ENCODE peak calls at places on chromosomes 12 and 14, in six cellular contexts. One of them, this sample, is unnamed.
A peak's percentile ranks its signal among the peaks of the same experiment; 100 is the strongest.

GRCh38 chr14:68541128-68541896 is 251.6 kb downstream of the ZFP36L1 start:
- DNase-seq in BE2C: no peak
- DNase-seq in HCT116: no peak
- DNase-seq in psoas muscle: no peak
- DNase-seq in foreskin keratinocyte: no peak
- DNase-seq in endodermal cell: no peak
- DNase-seq in this sample: no peak

GRCh38 chr12:49345048-49345839 is 1.4 kb upstream of the DNAJC22 start:
- DNase-seq in BE2C: peak; percentile 91
- DNase-seq in HCT116: no peak
- DNase-seq in psoas muscle: no peak
- DNase-seq in foreskin keratinocyte: no peak
- DNase-seq in endodermal cell: peak; percentile 88
- DNase-seq in this sample: no peak

GRCh38 chr12:98296462-98297079 is 218.8 kb upstream of the TMPO start:
- DNase-seq in BE2C: no peak
- DNase-seq in HCT116: no peak
- DNase-seq in psoas muscle: no peak
- DNase-seq in foreskin keratinocyte: peak; percentile 20
- DNase-seq in endodermal cell: peak; percentile 86
- DNase-seq in this sample: no peak

GRCh38 chr12:121838096-121838495 is 20.6 kb downstream of the HPD start:
- DNase-seq in BE2C: no peak
- DNase-seq in HCT116: no peak
- DNase-seq in psoas muscle: no peak
- DNase-seq in foreskin keratinocyte: no peak
- DNase-seq in endodermal cell: peak; percentile 48
- DNase-seq in this sample: no peak

GRCh38 chr14:24876996-24877395 is 173.0 kb downstream of the STXBP6 start:
- DNase-seq in BE2C: no peak
- DNase-seq in HCT116: no peak
- DNase-seq in psoas muscle: no peak
- DNase-seq in foreskin keratinocyte: no peak
- DNase-seq in endodermal cell: no peak
- DNase-seq in this sample: no peak

GRCh38 chr14:91509878-91510170 is 286 bp downstream of the PPP4R3A start:
- DNase-seq in BE2C: no peak
- DNase-seq in HCT116: no peak
- DNase-seq in psoas muscle: no peak
- DNase-seq in foreskin keratinocyte: no peak
- DNase-seq in endodermal cell: no peak
- DNase-seq in this sample: no peak

GRCh38 chr14:53035796-53036195 is 84.9 kb upstream of the FERMT2 start:
- DNase-seq in BE2C: no peak
- DNase-seq in HCT116: no peak
- DNase-seq in psoas muscle: no peak
- DNase-seq in foreskin keratinocyte: no peak
- DNase-seq in endodermal cell: no peak
- DNase-seq in this sample: no peak

GRCh38 chr12:95323204-95323603 is 105.6 kb downstream of the VEZT start:
- DNase-seq in BE2C: no peak
- DNase-seq in HCT116: no peak
- DNase-seq in psoas muscle: no peak
- DNase-seq in foreskin keratinocyte: no peak
- DNase-seq in endodermal cell: no peak
- DNase-seq in this sample: no peak

GRCh38 chr12:121630791-121631190 is 4.5 kb downstream of the ORAI1 start:
- DNase-seq in BE2C: no peak
- DNase-seq in HCT116: no peak
- DNase-seq in psoas muscle: no peak
- DNase-seq in foreskin keratinocyte: no peak
- DNase-seq in endodermal cell: no peak
- DNase-seq in this sample: no peak

DNA sequence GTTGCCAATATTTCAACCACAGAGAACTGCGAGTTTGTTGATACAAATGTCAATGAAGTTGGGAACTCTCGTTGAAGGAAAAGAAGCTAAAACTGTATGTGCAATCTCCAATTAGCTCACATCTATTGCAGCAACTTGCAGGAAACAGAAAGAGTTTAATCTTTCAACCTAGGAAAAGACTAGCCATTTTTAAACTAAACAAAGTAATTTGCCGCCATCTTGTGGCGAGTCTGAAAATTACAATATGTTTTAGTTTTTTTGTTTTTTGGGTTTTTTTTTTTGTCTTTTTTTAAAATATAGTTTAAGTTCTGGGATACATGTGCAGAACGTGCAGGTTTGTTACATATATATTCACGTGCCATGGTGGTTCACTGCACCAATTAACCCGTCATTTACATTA is 131.2 kb upstream of the FOXG1 start:
- DNase-seq in BE2C: no peak
- DNase-seq in HCT116: peak; percentile 3
- DNase-seq in psoas muscle: no peak
- DNase-seq in foreskin keratinocyte: peak; percentile 22
- DNase-seq in endodermal cell: no peak
- DNase-seq in this sample: no peak
- TF ChIP-seq CTCF in BE2C: peak; percentile 32
- TF ChIP-seq CTCF in HCT116: no peak
- TF ChIP-seq CTCF in psoas muscle: peak; percentile 36
- TF ChIP-seq CTCF in foreskin keratinocyte: peak; percentile 64
- TF ChIP-seq CTCF in endodermal cell: peak; percentile 78
- TF ChIP-seq CTCF in this sample: peak; percentile 36

GRCh38 chr12:4584896-4585295 is 22.9 kb downstream of the DYRK4 start:
- DNase-seq in BE2C: no peak
- DNase-seq in HCT116: no peak
- DNase-seq in psoas muscle: no peak
- DNase-seq in foreskin keratinocyte: no peak
- DNase-seq in endodermal cell: peak; percentile 66
- DNase-seq in this sample: no peak

GRCh38 chr12:4584281-4584680 is 22.3 kb downstream of the DYRK4 start:
- DNase-seq in BE2C: no peak
- DNase-seq in HCT116: no peak
- DNase-seq in psoas muscle: no peak
- DNase-seq in foreskin keratinocyte: no peak
- DNase-seq in endodermal cell: no peak
- DNase-seq in this sample: no peak

GRCh38 chr12:4580165-4580773 is 18.3 kb downstream of the DYRK4 start:
- DNase-seq in BE2C: no peak
- DNase-seq in HCT116: no peak
- DNase-seq in psoas muscle: no peak
- DNase-seq in foreskin keratinocyte: no peak
- DNase-seq in endodermal cell: no peak
- DNase-seq in this sample: no peak

GRCh38 chr12:4579305-4580097 is 17.5 kb downstream of the DYRK4 start:
- DNase-seq in BE2C: peak; percentile 29
- DNase-seq in HCT116: no peak
- DNase-seq in psoas muscle: no peak
- DNase-seq in foreskin keratinocyte: no peak
- DNase-seq in endodermal cell: peak; percentile 70
- DNase-seq in this sample: no peak
- TF ChIP-seq CTCF in BE2C: peak; percentile 58
- TF ChIP-seq CTCF in HCT116: no peak
- TF ChIP-seq CTCF in psoas muscle: no peak
- TF ChIP-seq CTCF in foreskin keratinocyte: peak; percentile 19
- TF ChIP-seq CTCF in endodermal cell: peak; percentile 73
- TF ChIP-seq CTCF in this sample: peak; percentile 30

GRCh38 chr14:95359974-95360826 is 40.5 kb upstream of the CLMN start:
- DNase-seq in BE2C: no peak
- DNase-seq in HCT116: no peak
- DNase-seq in psoas muscle: no peak
- DNase-seq in foreskin keratinocyte: no peak
- DNase-seq in endodermal cell: peak; percentile 83
- DNase-seq in this sample: no peak
- TF ChIP-seq CTCF in BE2C: no peak
- TF ChIP-seq CTCF in HCT116: no peak
- TF ChIP-seq CTCF in psoas muscle: no peak
- TF ChIP-seq CTCF in foreskin keratinocyte: no peak
- TF ChIP-seq CTCF in endodermal cell: peak; percentile 39
- TF ChIP-seq CTCF in this sample: no peak

GRCh38 chr12:64682572-64683277 is 72.4 kb downstream of the RASSF3 start:
- DNase-seq in BE2C: peak; percentile 69
- DNase-seq in HCT116: no peak
- DNase-seq in psoas muscle: no peak
- DNase-seq in foreskin keratinocyte: no peak
- DNase-seq in endodermal cell: peak; percentile 91
- DNase-seq in this sample: no peak
- TF ChIP-seq CTCF in BE2C: no peak
- TF ChIP-seq CTCF in HCT116: no peak
- TF ChIP-seq CTCF in psoas muscle: no peak
- TF ChIP-seq CTCF in foreskin keratinocyte: no peak
- TF ChIP-seq CTCF in endodermal cell: no peak
- TF ChIP-seq CTCF in this sample: no peak

DNA sequence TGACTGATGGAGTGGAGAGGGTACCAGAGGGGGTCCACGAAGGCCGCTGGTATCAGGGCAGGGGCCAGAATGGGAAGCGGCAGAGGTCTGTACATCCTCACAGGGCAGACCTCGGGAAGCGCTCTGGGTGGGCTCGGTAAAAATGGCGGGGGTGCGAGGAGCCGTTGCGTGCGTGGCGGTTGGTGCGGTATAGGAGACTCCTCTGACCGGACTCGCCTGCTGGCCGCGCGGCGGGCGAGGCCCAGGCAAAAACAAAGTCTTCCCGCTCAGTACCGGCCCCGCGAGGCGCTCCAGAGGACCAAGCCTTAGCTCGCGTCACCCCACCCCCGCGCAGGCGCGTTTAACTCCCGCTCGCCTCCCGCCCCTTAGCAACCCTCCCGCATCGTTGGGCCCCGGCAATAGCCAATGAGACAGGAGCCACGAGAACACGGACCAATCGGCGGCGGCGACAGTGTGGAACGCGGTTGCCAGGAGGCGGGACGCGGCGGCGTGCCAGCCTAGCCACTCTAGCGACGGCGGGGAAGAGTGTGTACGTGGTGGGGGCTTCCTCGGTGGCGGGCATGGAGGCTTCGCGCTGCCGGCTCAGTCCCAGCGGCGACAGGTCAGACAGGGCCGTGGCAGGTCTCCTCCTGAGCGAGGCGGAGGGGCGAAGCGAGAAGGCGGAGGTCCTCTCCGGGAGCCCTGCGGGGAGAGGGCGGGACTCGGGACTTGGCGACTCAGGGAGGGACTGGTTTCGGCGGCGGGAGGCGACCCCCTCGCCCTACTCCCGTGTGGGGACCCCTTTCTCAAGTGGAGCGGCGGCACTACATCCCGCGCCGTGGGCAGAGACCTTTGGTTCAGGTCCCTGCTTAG is at the start of gene TULP3:
- DNase-seq in BE2C: peak; percentile 99
- DNase-seq in HCT116: peak; percentile 91
- DNase-seq in psoas muscle: peak; percentile 99
- DNase-seq in foreskin keratinocyte: peak; percentile 88
- DNase-seq in endodermal cell: peak; percentile 100
- DNase-seq in this sample: peak; percentile 98
- TF ChIP-seq CTCF in BE2C: no peak
- TF ChIP-seq CTCF in HCT116: no peak
- TF ChIP-seq CTCF in psoas muscle: no peak
- TF ChIP-seq CTCF in foreskin keratinocyte: peak; percentile 34
- TF ChIP-seq CTCF in endodermal cell: peak; percentile 35
- TF ChIP-seq CTCF in this sample: no peak

DNA sequence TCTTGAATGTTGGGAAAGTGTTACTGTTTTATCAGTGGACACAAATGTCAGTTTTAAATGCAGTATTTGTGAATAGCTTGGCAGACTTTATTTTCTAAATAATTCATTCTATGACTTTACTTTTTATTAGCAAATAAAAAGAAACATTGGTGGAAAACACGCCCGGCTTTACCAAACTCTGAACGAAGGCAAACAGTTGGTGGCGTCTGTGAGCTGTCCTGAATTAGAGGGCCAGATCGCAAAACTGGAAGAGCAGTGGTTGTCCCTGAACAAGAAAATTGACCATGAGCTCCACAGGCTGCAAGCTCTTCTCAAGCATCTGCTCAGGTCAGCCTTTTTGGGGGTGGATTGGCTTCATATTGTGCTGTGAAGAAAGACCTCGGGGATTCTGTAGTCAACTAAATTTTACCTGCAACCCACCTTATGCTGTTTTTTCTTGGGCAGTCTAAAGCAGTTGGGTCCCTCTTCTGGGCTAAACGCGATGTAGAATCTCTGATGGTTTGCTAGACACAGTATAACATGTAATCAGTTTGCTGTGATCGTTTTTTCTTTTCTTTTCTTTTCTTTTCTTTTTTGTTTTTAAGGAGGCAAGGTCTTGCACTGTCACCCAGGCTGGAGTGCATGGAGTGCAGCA is 156.4 kb downstream of the ESR2 start:
- DNase-seq in BE2C: no peak
- DNase-seq in HCT116: no peak
- DNase-seq in psoas muscle: no peak
- DNase-seq in foreskin keratinocyte: no peak
- DNase-seq in endodermal cell: peak; percentile 67
- DNase-seq in this sample: no peak
- TF ChIP-seq CTCF in BE2C: peak; percentile 38
- TF ChIP-seq CTCF in HCT116: no peak
- TF ChIP-seq CTCF in psoas muscle: no peak
- TF ChIP-seq CTCF in foreskin keratinocyte: peak; percentile 23
- TF ChIP-seq CTCF in endodermal cell: peak; percentile 59
- TF ChIP-seq CTCF in this sample: no peak